ENCODE peak calls at places on chromosomes 11 and 22, in nine cellular contexts. One of them, this sample, is unnamed.

GRCh38 chr11:24421766-24422165 is 75.1 kb upstream of the LUZP2 start:
- DNase-seq in heart left ventricle: no peak
- DNase-seq in CD8-positive, alpha-beta T cell: no peak
- DNase-seq in epithelial cell of esophagus: no peak
- DNase-seq in cardiac muscle cell: no peak
- DNase-seq in upper lobe of right lung: no peak
- DNase-seq in GM23248: no peak
- DNase-seq in lung: no peak
- DNase-seq in testis: no peak
- DNase-seq in this sample: no peak

GRCh38 chr11:70836071-70836470 is 416.3 kb downstream of the SHANK2 start:
- DNase-seq in CD8-positive, alpha-beta T cell: no peak
- DNase-seq in epithelial cell of esophagus: no peak
- DNase-seq in heart left ventricle: no peak
- DNase-seq in GM23248: no peak
- DNase-seq in upper lobe of right lung: no peak
- DNase-seq in testis: no peak
- DNase-seq in cardiac muscle cell: no peak
- DNase-seq in lung: no peak
- DNase-seq in this sample: peak

GRCh38 chr11:118435893-118436624 is at the start of gene KMT2A:
- DNase-seq in cardiac muscle cell: peak
- DNase-seq in lung: peak
- DNase-seq in testis: peak
- DNase-seq in epithelial cell of esophagus: peak
- DNase-seq in upper lobe of right lung: peak
- DNase-seq in GM23248: peak
- DNase-seq in CD8-positive, alpha-beta T cell: peak
- DNase-seq in heart left ventricle: peak
- DNase-seq in this sample: peak

GRCh38 chr11:128291835-128292234 is 295.5 kb downstream of the ETS1 start:
- DNase-seq in CD8-positive, alpha-beta T cell: peak
- DNase-seq in lung: no peak
- DNase-seq in testis: no peak
- DNase-seq in heart left ventricle: no peak
- DNase-seq in cardiac muscle cell: no peak
- DNase-seq in epithelial cell of esophagus: no peak
- DNase-seq in upper lobe of right lung: no peak
- DNase-seq in GM23248: no peak
- DNase-seq in this sample: peak

GRCh38 chr22:37625737-37626136 is 13.7 kb upstream of the SH3BP1 start:
- DNase-seq in epithelial cell of esophagus: no peak
- DNase-seq in cardiac muscle cell: no peak
- DNase-seq in upper lobe of right lung: no peak
- DNase-seq in CD8-positive, alpha-beta T cell: no peak
- DNase-seq in heart left ventricle: no peak
- DNase-seq in lung: no peak
- DNase-seq in testis: no peak
- DNase-seq in GM23248: no peak
- DNase-seq in this sample: no peak

GRCh38 chr11:83272627-83273026 is 13.5 kb downstream of the CCDC90B start:
- DNase-seq in cardiac muscle cell: no peak
- DNase-seq in lung: no peak
- DNase-seq in testis: no peak
- DNase-seq in CD8-positive, alpha-beta T cell: no peak
- DNase-seq in upper lobe of right lung: no peak
- DNase-seq in epithelial cell of esophagus: peak
- DNase-seq in heart left ventricle: no peak
- DNase-seq in GM23248: peak
- DNase-seq in this sample: no peak

GRCh38 chr11:131581006-131581405 is 210.6 kb downstream of the NTM start:
- DNase-seq in CD8-positive, alpha-beta T cell: no peak
- DNase-seq in testis: peak
- DNase-seq in lung: no peak
- DNase-seq in cardiac muscle cell: no peak
- DNase-seq in heart left ventricle: no peak
- DNase-seq in GM23248: peak
- DNase-seq in epithelial cell of esophagus: no peak
- DNase-seq in upper lobe of right lung: no peak
- DNase-seq in this sample: no peak

GRCh38 chr11:101718406-101718805 is 134.6 kb upstream of the TRPC6 start:
- DNase-seq in lung: no peak
- DNase-seq in upper lobe of right lung: no peak
- DNase-seq in GM23248: peak
- DNase-seq in epithelial cell of esophagus: peak
- DNase-seq in cardiac muscle cell: no peak
- DNase-seq in heart left ventricle: no peak
- DNase-seq in testis: no peak
- DNase-seq in CD8-positive, alpha-beta T cell: no peak
- DNase-seq in this sample: no peak

GRCh38 chr11:79167510-79168188 is 273.2 kb downstream of the TENM4 start:
- DNase-seq in epithelial cell of esophagus: peak
- DNase-seq in heart left ventricle: no peak
- DNase-seq in upper lobe of right lung: no peak
- DNase-seq in GM23248: no peak
- DNase-seq in cardiac muscle cell: no peak
- DNase-seq in CD8-positive, alpha-beta T cell: no peak
- DNase-seq in lung: no peak
- DNase-seq in testis: no peak
- DNase-seq in this sample: no peak

GRCh38 chr22:48585916-48586798 is 1241.5 kb downstream of the BRD1 start:
- DNase-seq in cardiac muscle cell: no peak
- DNase-seq in upper lobe of right lung: no peak
- DNase-seq in epithelial cell of esophagus: no peak
- DNase-seq in testis: no peak
- DNase-seq in CD8-positive, alpha-beta T cell: no peak
- DNase-seq in heart left ventricle: no peak
- DNase-seq in GM23248: no peak
- DNase-seq in lung: no peak
- DNase-seq in this sample: peak
- H3K4me3 ChIP-seq in cardiac muscle cell: no peak
- H3K4me3 ChIP-seq in upper lobe of right lung: no peak
- H3K4me3 ChIP-seq in epithelial cell of esophagus: no peak
- H3K4me3 ChIP-seq in testis: no peak
- H3K4me3 ChIP-seq in CD8-positive, alpha-beta T cell: no peak
- H3K4me3 ChIP-seq in heart left ventricle: no peak
- H3K4me3 ChIP-seq in GM23248: no peak
- H3K4me3 ChIP-seq in lung: no peak
- H3K4me3 ChIP-seq in this sample: no peak

DNA sequence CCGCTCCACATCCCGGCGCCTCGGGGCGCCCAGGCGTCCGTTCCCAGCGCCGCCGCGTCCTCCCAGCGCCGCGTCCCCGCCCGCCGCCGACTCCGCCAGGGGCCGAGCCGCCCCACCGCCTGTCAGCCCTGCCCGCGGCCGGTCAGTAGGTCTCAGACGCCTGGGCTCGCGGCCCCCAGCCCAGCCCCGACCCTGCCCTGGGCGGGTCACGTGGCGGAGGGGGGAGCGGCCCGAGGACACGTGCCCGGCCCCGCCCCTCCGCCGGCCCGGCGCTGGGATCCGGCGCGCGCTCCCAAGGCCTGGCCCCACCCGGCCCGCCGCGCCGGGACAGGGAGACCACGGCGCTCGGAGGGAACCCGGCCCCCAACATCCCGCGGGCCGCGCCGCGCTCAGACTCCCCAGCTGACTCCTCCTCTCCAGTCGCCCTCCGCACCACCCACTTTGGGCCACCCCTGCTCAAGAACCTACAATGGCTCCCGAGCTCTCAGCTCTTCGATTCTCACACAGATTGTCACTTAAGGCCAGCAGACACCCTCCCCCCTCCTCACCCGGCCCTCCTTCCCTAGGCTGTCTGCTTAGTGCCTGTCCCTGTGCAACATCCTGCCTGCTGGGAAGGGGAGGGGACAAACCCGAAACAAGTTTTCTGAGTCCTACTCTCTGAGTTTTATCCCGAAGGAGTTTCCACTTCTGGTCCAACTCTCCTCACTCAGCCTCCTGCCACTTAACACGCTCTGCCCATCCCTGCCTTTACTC is at the start of gene RAB3IL1:
- DNase-seq in epithelial cell of esophagus: no peak
- DNase-seq in upper lobe of right lung: peak
- DNase-seq in GM23248: peak
- DNase-seq in CD8-positive, alpha-beta T cell: no peak
- DNase-seq in lung: no peak
- DNase-seq in heart left ventricle: peak
- DNase-seq in testis: peak
- DNase-seq in cardiac muscle cell: peak
- DNase-seq in this sample: peak
- H3K4me3 ChIP-seq in epithelial cell of esophagus: peak
- H3K4me3 ChIP-seq in upper lobe of right lung: peak
- H3K4me3 ChIP-seq in GM23248: peak
- H3K4me3 ChIP-seq in CD8-positive, alpha-beta T cell: no peak
- H3K4me3 ChIP-seq in lung: peak
- H3K4me3 ChIP-seq in heart left ventricle: peak
- H3K4me3 ChIP-seq in testis: peak
- H3K4me3 ChIP-seq in cardiac muscle cell: peak
- H3K4me3 ChIP-seq in this sample: peak

DNA sequence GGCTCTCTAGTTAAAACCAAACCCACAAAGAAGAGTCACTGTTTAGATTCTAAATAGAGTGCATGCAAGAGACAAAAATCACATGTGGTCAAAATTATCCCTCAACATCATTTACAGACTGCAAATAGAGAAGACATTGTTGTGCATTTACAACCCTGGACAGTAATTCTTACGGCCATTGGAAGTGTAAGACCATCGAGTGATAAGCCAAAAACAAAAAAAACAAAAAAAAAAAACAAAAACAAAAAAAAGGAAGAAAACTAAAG is 93.4 kb downstream of the RASSF10 start:
- DNase-seq in heart left ventricle: no peak
- DNase-seq in lung: no peak
- DNase-seq in upper lobe of right lung: no peak
- DNase-seq in CD8-positive, alpha-beta T cell: no peak
- DNase-seq in GM23248: no peak
- DNase-seq in cardiac muscle cell: no peak
- DNase-seq in testis: no peak
- DNase-seq in epithelial cell of esophagus: no peak
- DNase-seq in this sample: no peak
- H3K4me3 ChIP-seq in heart left ventricle: no peak
- H3K4me3 ChIP-seq in lung: no peak
- H3K4me3 ChIP-seq in upper lobe of right lung: no peak
- H3K4me3 ChIP-seq in CD8-positive, alpha-beta T cell: no peak
- H3K4me3 ChIP-seq in GM23248: no peak
- H3K4me3 ChIP-seq in cardiac muscle cell: no peak
- H3K4me3 ChIP-seq in testis: no peak
- H3K4me3 ChIP-seq in epithelial cell of esophagus: no peak
- H3K4me3 ChIP-seq in this sample: no peak

DNA sequence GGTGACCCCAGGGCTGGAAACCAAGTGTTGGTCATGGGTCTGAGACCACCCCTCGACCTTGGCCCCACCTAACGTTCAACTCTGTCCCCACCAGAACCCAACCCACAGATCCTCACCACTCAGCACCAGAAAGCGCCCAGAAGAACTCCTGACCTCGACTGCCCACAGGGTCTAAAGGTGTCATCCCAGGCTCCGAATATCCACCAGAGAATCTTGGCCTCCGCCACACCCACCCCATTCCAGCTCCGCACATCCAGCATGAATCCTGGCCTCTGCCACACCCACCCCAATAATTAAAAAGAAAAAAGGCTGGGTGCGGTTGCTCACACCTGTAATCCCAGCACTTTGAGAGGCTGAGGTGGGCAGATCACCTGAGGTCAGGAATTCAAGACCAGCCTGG is 1.3 kb downstream of the CERK start:
- DNase-seq in testis: no peak
- DNase-seq in upper lobe of right lung: no peak
- DNase-seq in lung: no peak
- DNase-seq in CD8-positive, alpha-beta T cell: no peak
- DNase-seq in cardiac muscle cell: no peak
- DNase-seq in heart left ventricle: no peak
- DNase-seq in epithelial cell of esophagus: no peak
- DNase-seq in GM23248: no peak
- DNase-seq in this sample: no peak
- H3K4me3 ChIP-seq in testis: no peak
- H3K4me3 ChIP-seq in upper lobe of right lung: peak
- H3K4me3 ChIP-seq in lung: no peak
- H3K4me3 ChIP-seq in CD8-positive, alpha-beta T cell: peak
- H3K4me3 ChIP-seq in cardiac muscle cell: peak
- H3K4me3 ChIP-seq in heart left ventricle: peak
- H3K4me3 ChIP-seq in epithelial cell of esophagus: peak
- H3K4me3 ChIP-seq in GM23248: peak
- H3K4me3 ChIP-seq in this sample: no peak

This sample was measured in mucosa of descending colon.